ENCODE peak calls at places on chromosome 18, in ten cellular contexts. R is neural progenitor cell, F is colonic mucosa, H is epithelial cell of esophagus, Q is upper lobe of right lung, T is GM06990, W is fibroblast of mammary gland, N is HFFc6, X is cardiac muscle cell, K is uterus. C is an unnamed sample.

GRCh38 chr18:9595197-9595596 is 19.2 kb downstream of the PPP4R1 start:
- DNase-seq in R (no peak), F (no peak), H (peak), Q (no peak), T (no peak), W (peak), N (no peak), X (peak), K (no peak), C (no peak)

GRCh38 chr18:78957140-78957539 is 22.5 kb upstream of the SALL3 start:
- DNase-seq in R (no peak), F (no peak), H (no peak), Q (no peak), T (no peak), W (no peak), N (no peak), X (no peak), K (no peak), C (no peak)

GRCh38 chr18:25239636-25240468 is 112.1 kb downstream of the ZNF521 start:
- DNase-seq in R (no peak), F (no peak), H (no peak), Q (no peak), T (no peak), W (no peak), N (no peak), X (peak), K (no peak), C (no peak)

GRCh38 chr18:62505669-62506494 is 16.9 kb upstream of the ZCCHC2 start:
- DNase-seq in R (no peak), F (no peak), H (no peak), Q (no peak), T (peak), W (no peak), N (no peak), X (no peak), K (no peak), C (no peak)

GRCh38 chr18:47323158-47323557 is 71.7 kb upstream of the SKOR2 start:
- DNase-seq in R (no peak), F (no peak), H (peak), Q (no peak), T (no peak), W (peak), N (peak), X (no peak), K (no peak), C (no peak)

GRCh38 chr18:70384181-70384790 is 95.4 kb downstream of the SOCS6 start:
- DNase-seq in R (no peak), F (peak), H (peak), Q (no peak), T (no peak), W (peak), N (peak), X (peak), K (no peak), C (no peak)

GRCh38 chr18:68504441-68505221 is 210.3 kb downstream of the TMX3 start:
- DNase-seq in R (no peak), F (no peak), H (no peak), Q (no peak), T (no peak), W (no peak), N (no peak), X (no peak), K (no peak), C (no peak)

GRCh38 chr18:21559195-21559594 is 41.3 kb downstream of the ESCO1 start:
- DNase-seq in R (no peak), F (no peak), H (no peak), Q (no peak), T (no peak), W (no peak), N (no peak), X (no peak), K (no peak), C (no peak)

GRCh38 chr18:78507217-78507616 is 472.4 kb upstream of the SALL3 start:
- DNase-seq in R (no peak), F (no peak), H (no peak), Q (no peak), T (no peak), W (no peak), N (no peak), X (no peak), K (no peak), C (no peak)

DNA sequence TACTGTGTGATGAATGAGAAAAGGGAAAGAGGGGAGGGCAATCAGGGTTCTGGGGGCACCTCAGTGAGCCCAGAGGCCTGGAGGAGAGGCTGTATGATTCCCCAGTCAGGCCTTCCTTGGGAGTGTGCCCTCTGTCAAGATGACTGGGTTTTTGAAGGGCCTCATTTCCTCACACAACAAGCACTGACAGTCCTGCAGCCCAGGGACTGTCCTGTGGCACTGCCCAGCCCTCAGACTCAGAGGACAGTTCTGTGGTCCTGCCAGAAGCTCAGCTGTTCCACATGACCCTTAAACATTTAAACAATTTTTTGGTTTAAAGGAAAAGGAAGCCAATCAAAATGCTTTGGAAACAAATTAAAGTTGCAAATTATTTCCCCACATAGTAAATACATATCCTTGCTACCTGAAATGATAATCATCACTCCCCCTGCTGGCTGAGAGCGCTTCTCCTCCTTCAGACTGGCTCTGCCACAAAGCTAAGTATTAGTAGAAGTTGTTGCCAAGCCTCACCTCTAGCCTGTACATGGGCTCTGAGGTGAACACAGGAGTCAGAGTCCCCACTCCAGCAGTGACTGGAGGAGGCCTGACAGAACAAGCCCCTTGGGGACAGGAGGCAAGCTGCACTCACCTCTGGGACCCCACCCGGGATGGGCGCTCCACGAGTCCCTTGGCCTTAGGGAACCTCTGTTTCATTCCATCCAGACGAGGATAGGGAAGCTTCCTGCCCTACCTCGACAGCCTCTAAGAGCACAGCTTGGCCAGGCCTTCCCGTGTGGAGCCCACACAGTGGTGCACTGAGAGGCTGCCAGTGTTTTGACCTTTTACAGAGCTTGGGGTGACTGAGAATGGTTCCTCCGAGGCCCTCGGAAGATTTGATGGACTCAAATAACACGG is 91.2 kb upstream of the SMAD7 start:
- DNase-seq in R (peak), F (peak), H (peak), Q (no peak), T (no peak), W (peak), N (peak), X (peak), K (peak), C (no peak)
- TF ChIP-seq CTCF in R (peak), F (peak), H (peak), Q (peak), T (peak), W (peak), N (peak), X (peak), K (peak), C (no peak)

DNA sequence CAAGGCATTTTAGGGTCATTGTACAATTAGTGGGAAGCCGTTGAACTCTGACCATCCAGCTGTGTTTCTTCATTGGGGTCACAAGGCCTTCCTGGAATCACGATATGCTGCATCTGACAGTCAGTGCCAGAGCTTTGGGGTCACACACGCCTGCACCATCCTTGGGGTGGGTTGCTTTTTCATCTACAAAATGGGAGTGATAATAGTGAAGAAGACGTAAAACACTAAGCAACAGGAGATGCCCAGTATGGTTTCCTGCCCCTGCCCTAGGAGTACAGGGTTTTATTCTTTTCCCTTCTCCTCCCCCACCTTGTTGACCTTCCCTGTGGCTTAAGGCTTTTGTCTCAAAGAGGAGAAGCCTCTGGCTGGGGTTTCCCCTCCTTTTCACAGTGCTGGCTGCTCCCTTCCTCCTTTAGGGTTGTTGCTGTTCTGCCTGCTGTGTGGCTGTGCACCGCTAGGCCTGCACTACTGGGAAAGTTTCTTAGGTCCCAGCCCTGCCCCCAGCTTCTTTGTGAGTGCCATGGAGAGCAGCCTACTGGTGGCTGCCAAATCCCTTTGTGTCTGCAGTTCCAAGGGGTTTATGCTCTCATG is 245.6 kb downstream of the TPGS2 start:
- DNase-seq in R (peak), F (no peak), H (peak), Q (no peak), T (no peak), W (no peak), N (no peak), X (peak), K (no peak), C (peak)
- TF ChIP-seq CTCF in R (peak), F (no peak), H (no peak), Q (no peak), T (peak), W (no peak), N (no peak), X (no peak), K (no peak), C (no peak)

GRCh38 chr18:12377556-12378553 is 828 bp upstream of the AFG3L2 start:
- DNase-seq in R (peak), F (no peak), H (peak), Q (no peak), T (no peak), W (peak), N (peak), X (no peak), K (no peak), C (no peak)
- TF ChIP-seq CTCF in R (peak), F (no peak), H (peak), Q (peak), T (no peak), W (peak), N (peak), X (peak), K (peak), C (peak)

GRCh38 chr18:24024425-24024824 is 9.9 kb downstream of the TTC39C start:
- DNase-seq in R (no peak), F (no peak), H (no peak), Q (no peak), T (no peak), W (no peak), N (no peak), X (no peak), K (no peak), C (no peak)

GRCh38 chr18:24022141-24022540 is 7.6 kb downstream of the TTC39C start:
- DNase-seq in R (no peak), F (no peak), H (no peak), Q (no peak), T (no peak), W (peak), N (no peak), X (peak), K (no peak), C (no peak)

GRCh38 chr18:24026457-24026856 is 11.9 kb downstream of the TTC39C start:
- DNase-seq in R (no peak), F (peak), H (peak), Q (no peak), T (no peak), W (no peak), N (no peak), X (no peak), K (no peak), C (no peak)

GRCh38 chr18:24021505-24021904 is 7.0 kb downstream of the TTC39C start:
- DNase-seq in R (no peak), F (no peak), H (no peak), Q (no peak), T (no peak), W (no peak), N (no peak), X (peak), K (no peak), C (no peak)

GRCh38 chr18:24023185-24023814 is 8.7 kb downstream of the TTC39C start:
- DNase-seq in R (peak), F (no peak), H (peak), Q (no peak), T (no peak), W (no peak), N (no peak), X (no peak), K (no peak), C (peak)
- TF ChIP-seq CTCF in R (peak), F (no peak), H (peak), Q (no peak), T (no peak), W (peak), N (peak), X (no peak), K (no peak), C (peak)

GRCh38 chr18:45108754-45109153 is 428.1 kb downstream of the SETBP1 start:
- DNase-seq in R (no peak), F (no peak), H (no peak), Q (no peak), T (no peak), W (no peak), N (no peak), X (no peak), K (no peak), C (no peak)
- TF ChIP-seq CTCF in R (no peak), F (no peak), H (no peak), Q (no peak), T (no peak), W (no peak), N (no peak), X (no peak), K (no peak), C (no peak)

GRCh38 chr18:36212301-36212977 is 25.1 kb downstream of the MOCOS start:
- DNase-seq in R (peak), F (no peak), H (no peak), Q (no peak), T (no peak), W (peak), N (no peak), X (peak), K (no peak), C (no peak)
- TF ChIP-seq CTCF in R (peak), F (no peak), H (no peak), Q (no peak), T (no peak), W (peak), N (no peak), X (peak), K (no peak), C (no peak)

GRCh38 chr18:30271716-30272115 is 770.8 kb downstream of the DSC3 start:
- DNase-seq in R (peak), F (no peak), H (peak), Q (no peak), T (no peak), W (no peak), N (peak), X (no peak), K (no peak), C (no peak)
- TF ChIP-seq CTCF in R (peak), F (no peak), H (peak), Q (no peak), T (no peak), W (no peak), N (no peak), X (no peak), K (no peak), C (no peak)